ENCODE peak calls at places on chromosomes 7 and 10, in nine cellular contexts. Y is suprapubic skin, N is A549, O is Peyer's patch, S is breast epithelium, D is ovary, T is H1, J is tibial nerve, X is vagina. U is an unnamed sample.
A peak's percentile ranks its signal among the peaks of the same experiment; 100 is the strongest.

GRCh38 chr7:70432567-70433001 is 699.4 kb upstream of the GALNT17 start:
- DNase-seq in Y (no peak), N (no peak), O (no peak), S (no peak), D (no peak), T (no peak), J (no peak), X (no peak), U (no peak)

GRCh38 chr10:61754553-61755540 is 92.1 kb downstream of the CABCOCO1 start:
- DNase-seq in Y (no peak), N (no peak), O (no peak), S (no peak), D (no peak), T (no peak), J (no peak), X (no peak), U (no peak)

GRCh38 chr7:4738711-4739527 is 36.5 kb upstream of the AP5Z1 start:
- DNase-seq in Y (no peak), N (peak; percentile 98), O (no peak), S (no peak), D (no peak), T (peak; percentile 51), J (no peak), X (no peak), U (peak; percentile 52)

GRCh38 chr7:119900996-119901395 is 372.0 kb upstream of the KCND2 start:
- DNase-seq in Y (no peak), N (no peak), O (no peak), S (no peak), D (no peak), T (no peak), J (no peak), X (no peak), U (no peak)

GRCh38 chr10:77970869-77971803 is 44.6 kb upstream of the DLG5 start:
- DNase-seq in Y (no peak), N (peak; percentile 49), O (peak; percentile 73), S (peak; percentile 65), D (peak; percentile 84), T (no peak), J (peak; percentile 53), X (no peak), U (peak; percentile 73)

GRCh38 chr7:108030536-108030935 is 27.6 kb upstream of the LAMB1 start:
- DNase-seq in Y (no peak), N (no peak), O (no peak), S (no peak), D (no peak), T (no peak), J (no peak), X (no peak), U (no peak)

GRCh38 chr10:97713351-97713827 is at the start of gene MARVELD1:
- DNase-seq in Y (peak; percentile 85), N (peak; percentile 81), O (peak; percentile 69), S (peak; percentile 68), D (peak; percentile 88), T (peak; percentile 76), J (peak; percentile 76), X (no peak), U (peak; percentile 33)

GRCh38 chr7:123772652-123773051 is 23.8 kb upstream of the WASL start:
- DNase-seq in Y (no peak), N (no peak), O (no peak), S (no peak), D (no peak), T (no peak), J (no peak), X (no peak), U (no peak)

GRCh38 chr7:136133491-136133990 is 156.4 kb upstream of the MTPN start:
- DNase-seq in Y (no peak), N (no peak), O (no peak), S (no peak), D (no peak), T (no peak), J (no peak), X (no peak), U (no peak)

GRCh38 chr10:125531470-125531869 is 151.5 kb downstream of the TEX36 start:
- DNase-seq in Y (no peak), N (no peak), O (no peak), S (no peak), D (no peak), T (no peak), J (no peak), X (no peak), U (no peak)

GRCh38 chr7:157431951-157432540 is 95.2 kb downstream of the DNAJB6 start:
- DNase-seq in Y (peak; percentile 76), N (no peak), O (peak; percentile 33), S (peak; percentile 30), D (no peak), T (peak; percentile 61), J (no peak), X (no peak), U (no peak)

GRCh38 chr10:97040706-97041105 is 145.1 kb downstream of the SLIT1 start:
- DNase-seq in Y (no peak), N (no peak), O (no peak), S (no peak), D (no peak), T (no peak), J (no peak), X (no peak), U (no peak)

GRCh38 chr10:77605466-77605865 is 32.1 kb downstream of the KCNMA1 start:
- DNase-seq in Y (no peak), N (peak; percentile 52), O (no peak), S (no peak), D (no peak), T (peak; percentile 55), J (no peak), X (no peak), U (no peak)

GRCh38 chr7:124784879-124785818 is 19.6 kb upstream of the GPR37 start:
- DNase-seq in Y (no peak), N (peak; percentile 62), O (peak; percentile 49), S (no peak), D (no peak), T (no peak), J (no peak), X (no peak), U (peak; percentile 67)

GRCh38 chr7:76016191-76016947 is 22.0 kb upstream of the TMEM120A start:
- DNase-seq in Y (no peak), N (no peak), O (no peak), S (no peak), D (no peak), T (no peak), J (no peak), X (no peak), U (no peak)

GRCh38 chr7:157621131-157621681 is 284.4 kb downstream of the DNAJB6 start:
- DNase-seq in Y (peak; percentile 74), N (no peak), O (peak; percentile 36), S (peak; percentile 52), D (no peak), T (no peak), J (no peak), X (no peak), U (no peak)

GRCh38 chr10:126421745-126422144 is 33.5 kb upstream of the ADAM12 start:
- DNase-seq in Y (no peak), N (peak; percentile 61), O (no peak), S (no peak), D (no peak), T (no peak), J (no peak), X (no peak), U (no peak)

GRCh38 chr10:80165173-80165572 is 32.6 kb downstream of the PLAC9 start:
- DNase-seq in Y (no peak), N (peak; percentile 20), O (no peak), S (no peak), D (no peak), T (no peak), J (no peak), X (no peak), U (no peak)

DNA sequence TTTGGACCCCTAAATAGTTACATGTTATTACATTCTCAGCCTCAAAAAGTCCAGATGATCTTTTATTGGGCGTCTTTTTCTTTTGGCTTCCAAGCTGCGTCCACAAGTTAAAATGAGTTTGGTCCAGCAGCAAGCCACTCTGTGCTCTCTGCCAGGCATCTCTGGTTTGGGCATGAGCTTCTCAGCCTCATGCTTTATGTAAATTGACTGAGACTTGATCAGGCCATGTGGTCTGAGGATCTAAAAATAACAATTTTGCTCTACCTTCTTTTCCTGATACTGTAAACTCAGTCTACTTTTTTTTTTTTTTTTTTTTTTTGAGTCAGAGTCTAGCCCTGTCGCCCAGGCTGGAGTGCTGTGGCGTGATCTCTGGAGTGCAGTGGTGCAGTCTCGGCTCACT is 15.6 kb downstream of the GAD2 start:
- DNase-seq in Y (no peak), N (no peak), O (no peak), S (no peak), D (no peak), T (no peak), J (no peak), X (no peak), U (no peak)
- H3K4me3 ChIP-seq in Y (no peak overlapping the region), N (no peak overlapping the region), O (no peak overlapping the region), S (no peak overlapping the region), D (no peak overlapping the region), T (no peak overlapping the region), J (no peak overlapping the region), X (no peak overlapping the region), U (no peak overlapping the region)

DNA sequence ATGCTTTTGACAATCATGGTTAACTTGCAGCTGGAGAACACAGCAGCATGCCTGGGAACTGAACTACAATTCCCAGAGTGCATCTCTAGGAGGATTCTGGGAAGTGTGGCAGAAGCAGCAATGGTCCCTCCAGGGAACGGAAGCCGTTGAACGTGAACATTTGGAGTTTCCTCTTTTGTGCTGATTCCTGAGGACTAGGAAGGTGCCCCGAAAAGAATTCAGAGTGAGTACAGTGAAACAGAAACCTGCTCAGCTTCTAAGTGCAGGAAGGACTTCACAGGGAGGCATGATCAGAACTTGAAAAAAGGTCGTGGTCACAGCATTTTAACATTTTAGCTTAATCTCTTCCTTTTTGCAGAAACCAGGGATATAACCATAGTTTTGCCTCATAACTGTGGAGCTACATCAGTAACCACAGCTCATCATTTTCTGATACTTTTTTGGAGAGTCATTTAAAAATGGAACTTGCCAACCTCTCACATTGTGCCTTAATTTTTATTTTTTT is at the start of gene NUDT13:
- DNase-seq in Y (no peak), N (peak; percentile 84), O (peak; percentile 84), S (no peak), D (peak; percentile 69), T (peak; percentile 56), J (peak; percentile 74), X (no peak), U (peak; percentile 85)
- TF ChIP-seq POLR2A in Y (no peak), N (no peak), O (no peak), S (no peak), D (no peak), T (peak; percentile 51), J (no peak), X (no peak), U (no peak)

GRCh38 chr10:26391701-26392695 is 46.1 kb upstream of the APBB1IP start:
- DNase-seq in Y (no peak), N (no peak), O (no peak), S (no peak), D (no peak), T (peak; percentile 59), J (no peak), X (no peak), U (no peak)
- H3K27ac ChIP-seq in Y (no peak overlapping the region), N (no peak overlapping the region), O (no peak overlapping the region), S (no peak overlapping the region), D (no peak overlapping the region), T (no peak overlapping the region), J (no peak overlapping the region), X (no peak overlapping the region), U (no peak overlapping the region)

DNA sequence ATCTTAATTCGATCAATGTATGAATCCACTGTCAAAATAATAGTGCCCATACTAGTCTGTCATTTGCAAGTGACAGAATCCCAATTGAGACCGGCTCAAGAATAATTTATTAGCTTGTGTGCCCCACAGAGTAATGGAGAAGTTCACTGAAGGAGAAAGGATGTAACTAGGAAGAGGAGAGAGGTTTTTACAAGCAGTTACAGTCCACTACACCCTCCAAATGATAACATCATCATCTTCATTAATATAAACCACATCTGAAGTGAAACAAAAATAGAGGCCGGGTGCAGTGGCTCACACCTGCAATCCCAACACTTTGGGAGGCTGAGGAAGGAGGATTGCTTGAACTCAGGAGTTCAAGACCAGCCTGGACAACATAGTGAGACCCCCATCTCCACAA is 226.8 kb downstream of the SKIDA1 start:
- DNase-seq in Y (no peak), N (no peak), O (no peak), S (no peak), D (no peak), T (no peak), J (no peak), X (no peak), U (no peak)
- H3K4me3 ChIP-seq in Y (no peak overlapping the region), N (no peak overlapping the region), O (no peak overlapping the region), S (no peak overlapping the region), D (no peak overlapping the region), T (no peak overlapping the region), J (no peak overlapping the region), X (no peak overlapping the region), U (no peak overlapping the region)